ENCODE peak calls at places on chromosomes 13 and 19, in eight cellular contexts. B is GM23248; T is psoas muscle; L is NCI-H1436; S is stimulated activated CD4-positive, alpha-beta T cell treated with anti-CD3 and anti-CD28 coated beads, TNF-alpha, amount 100 ng/mL, for 4 hours; K is EL; Z is HFFc6; J is NCI-H2029 treated with DMSO at 0.1 percent for 48 hours. P is an unnamed sample.

GRCh38 chr13:42047561-42048322 is 706 bp upstream of the DGKH start:
- DNase-seq in B (peak), T (peak), L (no peak), S (no peak), K (peak), Z (peak), J (no peak), P (peak)

GRCh38 chr19:17725422-17726078 is 6.3 kb downstream of the MAP1S start:
- DNase-seq in B (no peak), T (no peak), L (no peak), S (no peak), K (no peak), Z (no peak), J (no peak), P (no peak)

GRCh38 chr19:13795595-13796300 is 505 bp downstream of the ZSWIM4 start:
- DNase-seq in B (peak), T (peak), L (no peak), S (no peak), K (peak), Z (no peak), J (no peak), P (peak)

GRCh38 chr19:10568444-10568825 is 344 bp downstream of the CDKN2D start:
- DNase-seq in B (peak), T (no peak), L (no peak), S (no peak), K (no peak), Z (no peak), J (no peak), P (no peak)

GRCh38 chr13:111213964-111214726 is 99.0 kb downstream of the ARHGEF7 start:
- DNase-seq in B (no peak), T (peak), L (no peak), S (no peak), K (no peak), Z (no peak), J (peak), P (no peak)

GRCh38 chr19:42693760-42694350 is 46.4 kb downstream of the PSG3 start:
- DNase-seq in B (peak), T (no peak), L (peak), S (no peak), K (peak), Z (peak), J (peak), P (no peak)

GRCh38 chr19:44748426-44749254 is at the start of gene BCL3:
- DNase-seq in B (peak), T (peak), L (no peak), S (peak), K (no peak), Z (no peak), J (no peak), P (peak)

GRCh38 chr19:2308114-2308556 is at the start of gene LINGO3:
- DNase-seq in B (peak), T (no peak), L (peak), S (no peak), K (no peak), Z (no peak), J (no peak), P (peak)

GRCh38 chr13:80171096-80171495 is 169.8 kb downstream of the SPRY2 start:
- DNase-seq in B (no peak), T (no peak), L (no peak), S (no peak), K (peak), Z (no peak), J (no peak), P (no peak)

GRCh38 chr19:54248016-54248601 is 5.5 kb upstream of the LILRA6 start:
- DNase-seq in B (peak), T (peak), L (no peak), S (no peak), K (peak), Z (no peak), J (no peak), P (no peak)

GRCh38 chr19:6753178-6754031 is 13.8 kb downstream of the SH2D3A start:
- DNase-seq in B (peak), T (peak), L (no peak), S (peak), K (peak), Z (peak), J (no peak), P (no peak)

GRCh38 chr19:35249848-35250711 is 1.3 kb downstream of the LSR start:
- DNase-seq in B (no peak), T (no peak), L (no peak), S (no peak), K (no peak), Z (no peak), J (peak), P (peak)

GRCh38 chr19:49147923-49148682 is 7.1 kb downstream of the HRC start:
- DNase-seq in B (no peak), T (no peak), L (no peak), S (no peak), K (no peak), Z (no peak), J (no peak), P (no peak)

GRCh38 chr13:107209811-107210210 is 641.9 kb upstream of the ARGLU1 start:
- DNase-seq in B (peak), T (no peak), L (no peak), S (no peak), K (no peak), Z (no peak), J (no peak), P (peak)

GRCh38 chr13:30904043-30904442 is 2.0 kb upstream of the MEDAG start:
- DNase-seq in B (no peak), T (no peak), L (no peak), S (no peak), K (no peak), Z (no peak), J (no peak), P (no peak)

GRCh38 chr19:13260883-13261653 is 110.9 kb downstream of the IER2 start:
- DNase-seq in B (peak), T (no peak), L (no peak), S (no peak), K (peak), Z (peak), J (no peak), P (no peak)

GRCh38 chr19:57675881-57676280 is 5.9 kb upstream of the ZNF551 start:
- DNase-seq in B (peak), T (no peak), L (no peak), S (no peak), K (no peak), Z (no peak), J (no peak), P (no peak)

GRCh38 chr19:48424694-48425219 is 21.0 kb upstream of the GRWD1 start:
- DNase-seq in B (peak), T (no peak), L (no peak), S (no peak), K (peak), Z (peak), J (no peak), P (no peak)

GRCh38 chr19:3024870-3025515 is 4.1 kb downstream of the TLE2 start:
- DNase-seq in B (no peak), T (no peak), L (no peak), S (no peak), K (no peak), Z (no peak), J (no peak), P (no peak)